ENCODE peak calls at places on chromosome 4, in five cellular contexts. R is A549, S is cardiac muscle cell, H is heart right ventricle, C is body of pancreas. N is an unnamed sample.

GRCh38 chr4:147096667-147097604 is 151.3 kb upstream of the TTC29 start:
- DNase-seq in R (peak; percentile 44), H (no peak), S (peak; percentile 60), C (no peak), N (no peak)

GRCh38 chr4:33411182-33411581 is 2691.0 kb downstream of the PCDH7 start:
- DNase-seq in H (no peak), S (no peak), C (no peak), R (no peak), N (no peak)

GRCh38 chr4:2875556-2875955 is 31.9 kb downstream of the ADD1 start:
- DNase-seq in C (no peak), R (no peak), H (no peak), S (no peak), N (no peak)

GRCh38 chr4:106529348-106530033 is 160.9 kb upstream of the GIMD1 start:
- DNase-seq in S (no peak), C (no peak), H (no peak), R (no peak), N (no peak)

GRCh38 chr4:80070880-80071620 is 2.0 kb downstream of the ANTXR2 start:
- DNase-seq in S (no peak), R (no peak), H (no peak), C (no peak), N (no peak)

GRCh38 chr4:40471923-40472322 is 136.8 kb downstream of the CHRNA9 start:
- DNase-seq in H (no peak), C (no peak), S (no peak), R (no peak), N (no peak)

GRCh38 chr4:146932111-146932510 is 13.6 kb downstream of the TTC29 start:
- DNase-seq in S (no peak), C (no peak), H (no peak), R (no peak), N (no peak)

GRCh38 chr4:123898941-123899666 is 502.5 kb downstream of the SPRY1 start:
- DNase-seq in S (no peak), R (no peak), H (no peak), C (no peak), N (no peak)

GRCh38 chr4:40923326-40924095 is 173.8 kb downstream of the NSUN7 start:
- DNase-seq in C (peak; percentile 72), S (no peak), H (peak; percentile 28), R (no peak), N (no peak)

GRCh38 chr4:78683352-78683751 is 92.8 kb upstream of the BMP2K start:
- DNase-seq in H (no peak), S (no peak), R (no peak), C (no peak), N (no peak)

GRCh38 chr4:54318904-54319303 is 89.8 kb downstream of the PDGFRA start:
- DNase-seq in S (peak; percentile 61), C (no peak), H (no peak), R (peak; percentile 54), N (no peak)

GRCh38 chr4:106585920-106586349 is 217.4 kb upstream of the GIMD1 start:
- DNase-seq in C (no peak), R (no peak), H (no peak), S (no peak), N (no peak)

GRCh38 chr4:74999714-75000309 is 66.9 kb downstream of the PARM1 start:
- DNase-seq in H (no peak), S (no peak), C (no peak), R (no peak), N (no peak)

GRCh38 chr4:42555828-42556227 is 101.1 kb downstream of the ATP8A1 start:
- DNase-seq in S (no peak), R (no peak), C (no peak), H (no peak), N (no peak)

GRCh38 chr4:83335691-83336090 is 1.0 kb upstream of the HPSE start:
- DNase-seq in H (no peak), C (no peak), S (no peak), R (no peak), N (no peak)

GRCh38 chr4:74415602-74416300 is 29.2 kb upstream of the AREG start:
- DNase-seq in R (no peak), S (no peak), H (no peak), C (no peak), N (no peak)

GRCh38 chr4:1325176-1325480 is 21.9 kb upstream of the UVSSA start:
- DNase-seq in C (no peak), R (no peak), H (no peak), S (no peak), N (no peak)

GRCh38 chr4:102537280-102537679 is 36.1 kb downstream of the NFKB1 start:
- DNase-seq in S (no peak), H (no peak), R (no peak), C (no peak), N (no peak)

GRCh38 chr4:150126880-150127236 is 48.6 kb downstream of the DCLK2 start:
- DNase-seq in H (no peak), R (no peak), C (no peak), S (no peak), N (no peak)

GRCh38 chr4:22031423-22031822 is 82.9 kb upstream of the KCNIP4 start:
- DNase-seq in S (no peak), H (no peak), C (no peak), R (no peak), N (no peak)

GRCh38 chr4:105543881-105544280 is 8.5 kb upstream of the ARHGEF38 start:
- DNase-seq in C (no peak), S (no peak), H (no peak), R (no peak), N (no peak)

GRCh38 chr4:40827774-40828173 is 78.0 kb downstream of the NSUN7 start:
- DNase-seq in R (no peak), H (no peak), C (no peak), S (no peak), N (no peak)

GRCh38 chr4:3524349-3524748 is 7.9 kb downstream of the LRPAP1 start:
- DNase-seq in C (no peak), R (no peak), S (no peak), H (no peak), N (no peak)

GRCh38 chr4:8157944-8158709 is 486 bp downstream of the ABLIM2 start:
- DNase-seq in S (no peak), C (no peak), H (no peak), R (no peak), N (no peak)

GRCh38 chr4:16897991-16898827 is at the start of gene LDB2:
- DNase-seq in H (peak; percentile 65), C (peak; percentile 31), S (peak; percentile 83), R (no peak), N (no peak)

GRCh38 chr4:177051473-177052060 is 258.1 kb upstream of the NEIL3 start:
- DNase-seq in H (no peak), S (peak; percentile 51), C (peak; percentile 15), R (peak; percentile 37), N (peak; percentile 66)

GRCh38 chr4:87241341-87241740 is 20.9 kb upstream of the KLHL8 start:
- DNase-seq in R (no peak), C (no peak), S (no peak), H (no peak), N (no peak)

GRCh38 chr4:36269116-36269515 is 12.3 kb upstream of the DTHD1 start:
- DNase-seq in H (no peak), S (no peak), R (no peak), C (no peak), N (no peak)

GRCh38 chr4:819401-820229 is 6.3 kb downstream of the CPLX1 start:
- DNase-seq in S (no peak), R (no peak), H (no peak), C (no peak), N (no peak)

GRCh38 chr4:152451496-152451895 is 84.4 kb downstream of the FBXW7 start:
- DNase-seq in H (no peak), S (no peak), R (no peak), C (no peak), N (no peak)

GRCh38 chr4:152458801-152459302 is 77.0 kb downstream of the FBXW7 start:
- DNase-seq in C (no peak), H (no peak), R (no peak), S (no peak), N (no peak)

GRCh38 chr4:152459326-152459725 is 76.6 kb downstream of the FBXW7 start:
- DNase-seq in C (no peak), R (no peak), H (no peak), S (no peak), N (no peak)

GRCh38 chr4:152456609-152457008 is 79.3 kb downstream of the FBXW7 start:
- DNase-seq in H (no peak), C (no peak), R (no peak), S (no peak), N (no peak)

DNA sequence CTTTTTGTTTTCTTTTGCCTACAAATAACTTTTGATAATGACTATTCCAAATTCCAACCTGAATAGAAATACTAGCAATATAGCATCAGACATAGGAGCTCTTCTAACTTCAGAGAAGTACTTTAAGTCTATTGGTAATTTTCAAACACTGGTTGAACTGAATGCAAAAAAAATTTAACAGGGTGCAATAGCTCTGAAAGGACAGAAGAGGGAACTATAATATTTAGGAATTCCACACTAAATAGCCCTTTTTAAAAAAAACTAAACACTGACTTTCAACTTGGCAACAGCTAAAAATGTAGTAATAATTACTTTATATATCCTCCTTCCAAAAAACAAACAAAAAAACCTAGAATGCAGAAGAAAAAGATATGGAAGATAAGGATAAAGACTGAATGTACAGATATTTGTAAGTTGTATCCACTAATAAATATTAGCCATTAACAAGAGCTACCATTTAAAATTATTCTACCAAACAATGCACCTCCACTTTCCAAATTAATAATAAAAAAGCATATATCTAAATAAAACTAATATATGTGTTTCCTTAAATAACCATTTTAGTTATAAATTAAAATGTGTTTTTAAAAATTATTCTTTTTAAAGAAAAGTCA is 81.4 kb downstream of the FBXW7 start:
- DNase-seq in S (no peak), C (no peak), R (peak; percentile 12), H (no peak), N (no peak)
- TF ChIP-seq CTCF in S (peak; percentile 73), C (peak; percentile 68), R (peak; percentile 59), H (peak; percentile 34), N (peak; percentile 9)

GRCh38 chr4:173477016-173477415 is 53.0 kb downstream of the HAND2 start:
- DNase-seq in R (no peak), H (no peak), C (no peak), S (no peak), N (no peak)

GRCh38 chr4:173475751-173476150 is 54.3 kb downstream of the HAND2 start:
- DNase-seq in C (no peak), S (no peak), R (no peak), H (no peak), N (no peak)

GRCh38 chr4:173482330-173482931 is 47.6 kb downstream of the HAND2 start:
- DNase-seq in C (no peak), R (no peak), H (no peak), S (no peak), N (no peak)

GRCh38 chr4:173478136-173478860 is 51.7 kb downstream of the HAND2 start:
- DNase-seq in S (no peak), H (no peak), R (no peak), C (no peak), N (no peak)

GRCh38 chr4:173478884-173479283 is 51.1 kb downstream of the HAND2 start:
- DNase-seq in S (no peak), C (no peak), H (no peak), R (no peak), N (no peak)
- H3K4me3 ChIP-seq in S (no peak overlapping the region), C (no peak overlapping the region), H (no peak overlapping the region), R (no peak overlapping the region), N (no peak overlapping the region)

GRCh38 chr4:111854494-111855087 is 290.7 kb upstream of the FAM241A start:
- DNase-seq in R (peak; percentile 31), C (peak; percentile 22), S (peak; percentile 59), H (no peak), N (peak; percentile 46)
- H3K27ac ChIP-seq in R (no peak overlapping the region), C (no peak overlapping the region), S (no peak overlapping the region), H (no peak overlapping the region), N (no peak overlapping the region)

GRCh38 chr4:57158221-57158620 is 48.0 kb upstream of the IGFBP7 start:
- DNase-seq in S (no peak), C (no peak), R (peak; percentile 39), H (no peak), N (no peak)
- TF ChIP-seq CTCF in S (peak; percentile 12), C (no peak), R (peak; percentile 12), H (no peak), N (no peak)